ENCODE peak calls at places on chromosomes 6 and 20, in six cellular contexts. J is heart right ventricle, V is vagina, D is transverse colon, Q is iPS DF 6.9, Y is aorta. I is an unnamed sample. For H3K4me1, the result is how much of the 10 kb centered on the place peaks cover.

GRCh38 chr6:140636698-140637402 is 1262.4 kb upstream of the CITED2 start:
- DNase-seq in J (no peak), V (no peak), D (no peak), Q (peak), Y (no peak), I (no peak)

GRCh38 chr6:30542404-30542725 is 13.9 kb downstream of the GNL1 start:
- DNase-seq in J (no peak), V (peak), D (no peak), Q (no peak), Y (no peak), I (no peak)

GRCh38 chr6:44569931-44570385 is 182.5 kb downstream of the CDC5L start:
- DNase-seq in J (peak), V (no peak), D (peak), Q (no peak), Y (peak), I (peak)

GRCh38 chr20:2402271-2402980 is 21.7 kb downstream of the TGM6 start:
- DNase-seq in J (no peak), V (no peak), D (no peak), Q (no peak), Y (no peak), I (no peak)

GRCh38 chr6:111922454-111923297 is 49.4 kb upstream of the FYN start:
- DNase-seq in J (no peak), V (no peak), D (no peak), Q (no peak), Y (no peak), I (no peak)

GRCh38 chr20:49052334-49052733 is 6.2 kb downstream of the CSE1L start:
- DNase-seq in J (no peak), V (no peak), D (no peak), Q (no peak), Y (no peak), I (no peak)

GRCh38 chr20:37901667-37902503 is 1.0 kb upstream of the VSTM2L start:
- DNase-seq in J (no peak), V (no peak), D (no peak), Q (no peak), Y (no peak), I (peak)

GRCh38 chr6:36319436-36319762 is 17.3 kb downstream of the BNIP5 start:
- DNase-seq in J (no peak), V (no peak), D (peak), Q (no peak), Y (no peak), I (no peak)

GRCh38 chr6:89917216-89917615 is 22.9 kb downstream of the GJA10 start:
- DNase-seq in J (no peak), V (no peak), D (no peak), Q (no peak), Y (no peak), I (no peak)

GRCh38 chr6:158642805-158643489 is 1.6 kb downstream of the DYNLT1 start:
- DNase-seq in J (no peak), V (peak), D (no peak), Q (no peak), Y (peak), I (peak)

GRCh38 chr6:4910060-4910746 is 93.6 kb downstream of the RPP40 start:
- DNase-seq in J (no peak), V (no peak), D (peak), Q (no peak), Y (no peak), I (no peak)

GRCh38 chr6:163814494-163815364 is 400.2 kb downstream of the QKI start:
- DNase-seq in J (no peak), V (no peak), D (no peak), Q (no peak), Y (no peak), I (peak)

GRCh38 chr20:38317422-38317821 is 13.5 kb downstream of the BPI start:
- DNase-seq in J (no peak), V (no peak), D (no peak), Q (no peak), Y (no peak), I (no peak)

GRCh38 chr6:161029195-161029809 is 37.7 kb downstream of the MAP3K4 start:
- DNase-seq in J (no peak), V (no peak), D (no peak), Q (no peak), Y (no peak), I (no peak)

GRCh38 chr6:130632288-130632687 is 194.9 kb upstream of the SMLR1 start:
- DNase-seq in J (no peak), V (no peak), D (no peak), Q (no peak), Y (no peak), I (peak)

GRCh38 chr6:116100419-116101297 is at the start of gene NT5DC1:
- DNase-seq in J (peak), V (no peak), D (peak), Q (peak), Y (peak), I (peak)

GRCh38 chr6:138044458-138044857 is 62.8 kb downstream of the PERP start:
- DNase-seq in J (no peak), V (no peak), D (no peak), Q (no peak), Y (no peak), I (no peak)

GRCh38 chr6:73451166-73452106 is 661 bp downstream of the CGAS start:
- DNase-seq in J (peak), V (no peak), D (peak), Q (no peak), Y (peak), I (peak)

GRCh38 chr6:31586013-31586412 is at the start of gene LST1:
- DNase-seq in J (no peak), V (no peak), D (no peak), Q (no peak), Y (no peak), I (no peak)

GRCh38 chr6:21163110-21163837 is 430.3 kb upstream of the SOX4 start:
- DNase-seq in J (no peak), V (no peak), D (no peak), Q (no peak), Y (no peak), I (no peak)

GRCh38 chr6:82022614-82023102 is 224.9 kb downstream of the IBTK start:
- DNase-seq in J (no peak), V (no peak), D (no peak), Q (no peak), Y (no peak), I (peak)

GRCh38 chr6:5866547-5867051 is 140.1 kb downstream of the NRN1 start:
- DNase-seq in J (no peak), V (no peak), D (no peak), Q (no peak), Y (no peak), I (no peak)

GRCh38 chr6:127111526-127111925 is 6.9 kb upstream of the RSPO3 start:
- DNase-seq in J (no peak), V (no peak), D (no peak), Q (no peak), Y (no peak), I (no peak)

GRCh38 chr6:19052219-19052618 is 665.1 kb downstream of the RNF144B start:
- DNase-seq in J (no peak), V (no peak), D (no peak), Q (no peak), Y (no peak), I (no peak)

GRCh38 chr6:20718705-20719653 is 184.7 kb downstream of the CDKAL1 start:
- DNase-seq in J (no peak), V (no peak), D (no peak), Q (no peak), Y (no peak), I (no peak)

GRCh38 chr6:30884521-30885480 is 482 bp downstream of the DDR1 start:
- DNase-seq in J (no peak), V (no peak), D (peak), Q (no peak), Y (peak), I (peak)

GRCh38 chr20:40563296-40563950 is 125.6 kb downstream of the MAFB start:
- DNase-seq in J (no peak), V (no peak), D (peak), Q (no peak), Y (no peak), I (peak)

GRCh38 chr20:46129955-46130481 is 11.9 kb downstream of the CD40 start:
- DNase-seq in J (no peak), V (no peak), D (no peak), Q (no peak), Y (peak), I (no peak)

GRCh38 chr6:20826378-20826777 is 292.1 kb downstream of the CDKAL1 start:
- DNase-seq in J (no peak), V (no peak), D (no peak), Q (no peak), Y (no peak), I (no peak)

GRCh38 chr20:21244808-21245207 is 58.3 kb upstream of the XRN2 start:
- DNase-seq in J (no peak), V (no peak), D (no peak), Q (no peak), Y (no peak), I (no peak)

GRCh38 chr6:167840526-167841179 is 13.9 kb downstream of the AFDN start:
- DNase-seq in J (no peak), V (no peak), D (no peak), Q (no peak), Y (no peak), I (no peak)
- H3K27ac ChIP-seq in J (no peak), V (no peak), D (no peak), Q (no peak), Y (no peak), I (no peak)

DNA sequence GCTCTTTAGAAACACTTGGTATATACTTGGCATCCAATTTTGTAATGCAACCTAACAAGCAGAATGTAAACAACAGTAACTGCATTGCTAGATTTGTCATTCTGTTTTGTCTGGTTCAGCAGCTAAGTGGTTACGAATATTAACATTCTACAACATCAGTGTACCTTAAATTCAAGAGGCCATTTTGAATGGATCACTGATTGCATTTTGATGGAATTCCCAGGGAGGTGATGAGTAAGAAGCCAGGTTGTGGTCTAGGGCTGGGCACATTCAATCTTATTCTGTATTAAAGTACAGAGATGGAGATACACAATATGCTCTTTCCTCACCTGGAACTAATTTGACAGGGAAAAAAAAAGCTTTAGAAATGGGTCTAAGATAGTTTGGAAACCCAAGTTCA is 483.5 kb downstream of the PRKN start:
- DNase-seq in J (no peak), V (no peak), D (no peak), Q (no peak), Y (no peak), I (no peak)
- H3K4me1 ChIP-seq in J (under half), V (under half), D (under half), Q (under half), Y (under half), I (under half)

GRCh38 chr20:8601542-8601912 is 467.4 kb upstream of the PLCB4 start:
- DNase-seq in J (no peak), V (no peak), D (no peak), Q (no peak), Y (no peak), I (no peak)
- H3K4me3 ChIP-seq in J (no peak), V (no peak), D (no peak), Q (no peak), Y (no peak), I (no peak)

GRCh38 chr20:31569163-31570020 is 35.7 kb upstream of the ID1 start:
- DNase-seq in J (peak), V (no peak), D (peak), Q (no peak), Y (peak), I (peak)
- H3K27ac ChIP-seq in J (peak), V (peak), D (peak), Q (no peak), Y (peak), I (peak)

GRCh38 chr6:149235130-149235561 is 82.4 kb upstream of the TAB2 start:
- DNase-seq in J (peak), V (no peak), D (peak), Q (no peak), Y (no peak), I (peak)
- H3K4me1 ChIP-seq in J (under half), V (under half), D (under half), Q (under half), Y (under half), I (under half)

GRCh38 chr20:62502496-62503095 is 26.8 kb upstream of the GATA5 start:
- DNase-seq in J (no peak), V (no peak), D (no peak), Q (no peak), Y (no peak), I (no peak)
- H3K4me3 ChIP-seq in J (no peak), V (no peak), D (no peak), Q (no peak), Y (no peak), I (no peak)

I was measured in adrenal gland.